ENCODE peak calls at places on chromosomes 13 and 19, in eight cellular contexts. One of them, this sample, is unnamed.

GRCh38 chr19:32123355-32123940 is 222.0 kb upstream of the ZNF507 start:
- DNase-seq in tibial nerve: no peak
- DNase-seq in right lobe of liver: no peak
- DNase-seq in IMR-90: no peak
- DNase-seq in uterus: no peak
- DNase-seq in Peyer's patch: no peak
- DNase-seq in body of pancreas: no peak
- DNase-seq in heart left ventricle: no peak
- DNase-seq in this sample: no peak

GRCh38 chr13:34207334-34207733 is 389.4 kb downstream of the RFC3 start:
- DNase-seq in IMR-90: peak
- DNase-seq in body of pancreas: peak
- DNase-seq in uterus: no peak
- DNase-seq in tibial nerve: no peak
- DNase-seq in heart left ventricle: peak
- DNase-seq in Peyer's patch: no peak
- DNase-seq in right lobe of liver: peak
- DNase-seq in this sample: peak

GRCh38 chr13:30832845-30833332 is 73.2 kb upstream of the MEDAG start:
- DNase-seq in body of pancreas: peak
- DNase-seq in uterus: peak
- DNase-seq in Peyer's patch: no peak
- DNase-seq in heart left ventricle: peak
- DNase-seq in right lobe of liver: peak
- DNase-seq in tibial nerve: no peak
- DNase-seq in IMR-90: no peak
- DNase-seq in this sample: peak

GRCh38 chr19:19540707-19541515 is 2.8 kb downstream of the CILP2 start:
- DNase-seq in tibial nerve: no peak
- DNase-seq in heart left ventricle: no peak
- DNase-seq in IMR-90: no peak
- DNase-seq in right lobe of liver: no peak
- DNase-seq in uterus: no peak
- DNase-seq in body of pancreas: peak
- DNase-seq in Peyer's patch: peak
- DNase-seq in this sample: peak

GRCh38 chr19:12350185-12350889 is 15.1 kb downstream of the ZNF442 start:
- DNase-seq in heart left ventricle: no peak
- DNase-seq in IMR-90: no peak
- DNase-seq in body of pancreas: no peak
- DNase-seq in right lobe of liver: no peak
- DNase-seq in Peyer's patch: no peak
- DNase-seq in uterus: no peak
- DNase-seq in tibial nerve: no peak
- DNase-seq in this sample: no peak

GRCh38 chr13:26946675-26947342 is 186.2 kb upstream of the GPR12 start:
- DNase-seq in IMR-90: peak
- DNase-seq in heart left ventricle: no peak
- DNase-seq in body of pancreas: no peak
- DNase-seq in tibial nerve: no peak
- DNase-seq in right lobe of liver: no peak
- DNase-seq in uterus: no peak
- DNase-seq in Peyer's patch: no peak
- DNase-seq in this sample: peak

GRCh38 chr13:67186985-67187569 is 43.1 kb downstream of the PCDH9 start:
- DNase-seq in heart left ventricle: no peak
- DNase-seq in Peyer's patch: no peak
- DNase-seq in IMR-90: no peak
- DNase-seq in right lobe of liver: no peak
- DNase-seq in uterus: no peak
- DNase-seq in body of pancreas: no peak
- DNase-seq in tibial nerve: no peak
- DNase-seq in this sample: no peak

GRCh38 chr13:91409661-91410060 is 11.2 kb downstream of the GPC5 start:
- DNase-seq in Peyer's patch: no peak
- DNase-seq in right lobe of liver: no peak
- DNase-seq in tibial nerve: no peak
- DNase-seq in IMR-90: no peak
- DNase-seq in body of pancreas: no peak
- DNase-seq in heart left ventricle: no peak
- DNase-seq in uterus: no peak
- DNase-seq in this sample: no peak

GRCh38 chr19:57068921-57069697 is 50.7 kb upstream of the USP29 start:
- DNase-seq in IMR-90: no peak
- DNase-seq in uterus: peak
- DNase-seq in tibial nerve: no peak
- DNase-seq in Peyer's patch: no peak
- DNase-seq in right lobe of liver: no peak
- DNase-seq in body of pancreas: peak
- DNase-seq in heart left ventricle: no peak
- DNase-seq in this sample: peak

GRCh38 chr13:30053904-30054303 is 203.5 kb upstream of the UBL3 start:
- DNase-seq in uterus: no peak
- DNase-seq in right lobe of liver: no peak
- DNase-seq in heart left ventricle: no peak
- DNase-seq in body of pancreas: no peak
- DNase-seq in IMR-90: no peak
- DNase-seq in Peyer's patch: no peak
- DNase-seq in tibial nerve: no peak
- DNase-seq in this sample: no peak

GRCh38 chr13:75329723-75330122 is 152.2 kb downstream of the TBC1D4 start:
- DNase-seq in uterus: no peak
- DNase-seq in Peyer's patch: no peak
- DNase-seq in right lobe of liver: no peak
- DNase-seq in IMR-90: no peak
- DNase-seq in heart left ventricle: no peak
- DNase-seq in tibial nerve: no peak
- DNase-seq in body of pancreas: no peak
- DNase-seq in this sample: no peak

GRCh38 chr19:31164666-31165265 is 184.5 kb downstream of the TSHZ3 start:
- DNase-seq in uterus: no peak
- DNase-seq in body of pancreas: no peak
- DNase-seq in right lobe of liver: no peak
- DNase-seq in heart left ventricle: no peak
- DNase-seq in Peyer's patch: no peak
- DNase-seq in IMR-90: no peak
- DNase-seq in tibial nerve: no peak
- DNase-seq in this sample: no peak

GRCh38 chr19:17086129-17086528 is 10.6 kb downstream of the MYO9B start:
- DNase-seq in tibial nerve: no peak
- DNase-seq in right lobe of liver: no peak
- DNase-seq in heart left ventricle: no peak
- DNase-seq in Peyer's patch: no peak
- DNase-seq in IMR-90: no peak
- DNase-seq in uterus: no peak
- DNase-seq in body of pancreas: no peak
- DNase-seq in this sample: no peak

GRCh38 chr13:39406688-39407087 is 196.3 kb downstream of the LHFPL6 start:
- DNase-seq in body of pancreas: no peak
- DNase-seq in Peyer's patch: no peak
- DNase-seq in right lobe of liver: no peak
- DNase-seq in uterus: no peak
- DNase-seq in IMR-90: no peak
- DNase-seq in tibial nerve: no peak
- DNase-seq in heart left ventricle: no peak
- DNase-seq in this sample: peak

GRCh38 chr13:30111810-30112209 is 195.5 kb downstream of the KATNAL1 start:
- DNase-seq in heart left ventricle: no peak
- DNase-seq in uterus: no peak
- DNase-seq in tibial nerve: no peak
- DNase-seq in right lobe of liver: no peak
- DNase-seq in body of pancreas: no peak
- DNase-seq in Peyer's patch: no peak
- DNase-seq in IMR-90: no peak
- DNase-seq in this sample: peak

GRCh38 chr13:26219726-26220125 is 2.4 kb downstream of the RNF6 start:
- DNase-seq in heart left ventricle: no peak
- DNase-seq in uterus: no peak
- DNase-seq in IMR-90: peak
- DNase-seq in right lobe of liver: no peak
- DNase-seq in body of pancreas: no peak
- DNase-seq in Peyer's patch: no peak
- DNase-seq in tibial nerve: no peak
- DNase-seq in this sample: no peak

GRCh38 chr19:35723671-35724070 is 5.9 kb downstream of the KMT2B start:
- DNase-seq in uterus: no peak
- DNase-seq in tibial nerve: no peak
- DNase-seq in body of pancreas: no peak
- DNase-seq in right lobe of liver: peak
- DNase-seq in Peyer's patch: no peak
- DNase-seq in IMR-90: no peak
- DNase-seq in heart left ventricle: no peak
- DNase-seq in this sample: no peak
- TF ChIP-seq POLR2A in uterus: no peak
- TF ChIP-seq POLR2A in tibial nerve: no peak
- TF ChIP-seq POLR2A in body of pancreas: no peak
- TF ChIP-seq POLR2A in right lobe of liver: no peak
- TF ChIP-seq POLR2A in Peyer's patch: no peak
- TF ChIP-seq POLR2A in IMR-90: no peak
- TF ChIP-seq POLR2A in heart left ventricle: no peak
- TF ChIP-seq POLR2A in this sample: no peak

GRCh38 chr19:49157445-49158224 is at the start of gene TRPM4:
- DNase-seq in uterus: peak
- DNase-seq in heart left ventricle: peak
- DNase-seq in IMR-90: peak
- DNase-seq in tibial nerve: peak
- DNase-seq in right lobe of liver: peak
- DNase-seq in Peyer's patch: peak
- DNase-seq in body of pancreas: peak
- DNase-seq in this sample: peak
- TF ChIP-seq POLR2A in uterus: peak
- TF ChIP-seq POLR2A in heart left ventricle: peak
- TF ChIP-seq POLR2A in IMR-90: peak
- TF ChIP-seq POLR2A in tibial nerve: peak
- TF ChIP-seq POLR2A in right lobe of liver: peak
- TF ChIP-seq POLR2A in Peyer's patch: peak
- TF ChIP-seq POLR2A in body of pancreas: peak
- TF ChIP-seq POLR2A in this sample: peak

DNA sequence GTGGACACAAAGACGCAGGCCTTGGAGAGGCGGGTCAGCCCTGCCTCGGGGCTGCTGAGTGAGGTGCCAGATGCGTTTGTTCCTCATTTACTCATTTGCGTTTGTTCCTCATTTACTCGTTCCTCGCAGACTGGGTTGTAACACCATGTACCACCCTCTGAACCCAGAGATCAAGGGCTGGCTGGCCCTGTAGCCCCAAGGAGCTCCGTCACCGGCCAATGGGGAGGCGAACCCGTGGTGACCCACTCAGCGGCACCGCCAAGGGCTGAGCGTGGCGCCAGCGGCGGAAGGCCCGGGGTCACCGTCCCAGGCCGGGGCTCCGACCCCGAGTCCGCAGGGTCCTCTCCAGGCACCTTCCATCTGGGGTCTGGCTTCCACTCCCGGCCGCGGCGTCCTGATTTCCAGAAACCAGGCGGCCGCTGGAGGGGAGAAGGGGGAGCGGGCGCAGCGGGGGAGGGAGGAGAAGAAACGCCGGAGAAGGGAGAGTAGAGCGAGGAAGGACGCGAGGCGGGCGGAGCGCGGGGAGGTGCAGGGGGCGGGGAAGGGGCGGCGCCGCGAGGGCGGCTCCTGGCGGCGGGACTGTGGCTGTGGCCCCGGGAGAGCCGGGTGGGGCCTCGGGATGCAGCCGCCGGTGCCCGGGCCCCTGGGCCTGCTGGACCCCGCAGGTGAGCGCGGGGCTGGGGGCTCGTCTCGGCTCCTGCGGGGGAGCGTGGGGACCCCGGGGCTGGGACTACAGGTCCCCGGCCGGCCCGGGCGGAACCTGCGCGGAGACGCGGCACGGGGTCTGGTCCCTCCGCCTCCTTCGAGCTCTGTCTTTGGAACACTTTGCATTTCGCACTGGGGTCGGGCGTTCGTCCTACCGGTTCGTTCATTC is at the start of gene TMEM255B:
- DNase-seq in Peyer's patch: peak
- DNase-seq in heart left ventricle: peak
- DNase-seq in right lobe of liver: peak
- DNase-seq in uterus: peak
- DNase-seq in tibial nerve: peak
- DNase-seq in body of pancreas: peak
- DNase-seq in IMR-90: peak
- DNase-seq in this sample: peak
- TF ChIP-seq POLR2A in Peyer's patch: no peak
- TF ChIP-seq POLR2A in heart left ventricle: peak
- TF ChIP-seq POLR2A in right lobe of liver: no peak
- TF ChIP-seq POLR2A in uterus: no peak
- TF ChIP-seq POLR2A in tibial nerve: no peak
- TF ChIP-seq POLR2A in body of pancreas: no peak
- TF ChIP-seq POLR2A in IMR-90: no peak
- TF ChIP-seq POLR2A in this sample: no peak

GRCh38 chr19:47035127-47035494 is 13.3 kb downstream of the TMEM160 start:
- DNase-seq in tibial nerve: no peak
- DNase-seq in body of pancreas: no peak
- DNase-seq in right lobe of liver: no peak
- DNase-seq in Peyer's patch: no peak
- DNase-seq in IMR-90: no peak
- DNase-seq in heart left ventricle: no peak
- DNase-seq in uterus: no peak
- DNase-seq in this sample: no peak

GRCh38 chr19:47037766-47038165 is 10.7 kb downstream of the TMEM160 start:
- DNase-seq in body of pancreas: no peak
- DNase-seq in uterus: no peak
- DNase-seq in Peyer's patch: no peak
- DNase-seq in right lobe of liver: no peak
- DNase-seq in heart left ventricle: no peak
- DNase-seq in IMR-90: no peak
- DNase-seq in tibial nerve: no peak
- DNase-seq in this sample: no peak

GRCh38 chr19:47036233-47036651 is 12.2 kb downstream of the TMEM160 start:
- DNase-seq in right lobe of liver: no peak
- DNase-seq in body of pancreas: no peak
- DNase-seq in uterus: no peak
- DNase-seq in IMR-90: no peak
- DNase-seq in tibial nerve: no peak
- DNase-seq in heart left ventricle: no peak
- DNase-seq in Peyer's patch: no peak
- DNase-seq in this sample: no peak

GRCh38 chr19:47032171-47032811 is 12.7 kb downstream of the NPAS1 start:
- DNase-seq in right lobe of liver: peak
- DNase-seq in IMR-90: no peak
- DNase-seq in body of pancreas: peak
- DNase-seq in uterus: no peak
- DNase-seq in heart left ventricle: no peak
- DNase-seq in tibial nerve: no peak
- DNase-seq in Peyer's patch: peak
- DNase-seq in this sample: no peak

DNA sequence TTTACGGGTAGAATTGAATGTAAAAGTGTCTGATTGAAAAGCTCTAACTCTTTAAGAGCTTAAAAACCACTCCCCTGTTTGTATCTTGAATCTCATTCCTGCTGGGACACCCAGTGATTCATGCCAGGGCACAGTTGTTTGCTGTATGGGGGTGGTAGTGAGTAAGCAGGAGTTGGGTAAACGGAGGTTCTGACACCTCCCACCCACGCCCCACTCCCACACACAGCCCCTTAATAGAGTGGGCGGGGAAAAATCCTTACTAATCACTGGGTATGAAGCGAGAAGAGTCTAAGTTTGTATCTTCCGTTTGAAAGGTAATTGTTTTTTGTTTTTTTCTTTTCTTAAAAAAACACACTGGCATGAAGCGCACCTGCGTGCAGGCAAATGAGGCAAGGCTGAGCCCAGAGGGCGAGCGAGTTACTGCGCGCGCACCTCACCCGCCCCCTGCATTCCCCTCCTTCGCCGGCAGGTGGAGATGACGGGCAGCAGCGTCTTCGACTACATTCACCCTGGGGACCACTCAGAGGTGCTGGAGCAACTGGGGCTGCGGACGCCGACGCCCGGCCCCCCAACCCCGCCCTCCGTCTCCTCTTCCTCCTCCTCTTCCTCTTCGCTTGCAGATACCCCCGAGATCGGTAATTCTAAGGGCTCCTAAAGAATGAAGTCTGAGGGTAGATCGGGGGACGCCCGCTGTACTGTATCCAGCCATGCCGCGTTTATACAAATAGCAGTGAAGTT is 12.8 kb downstream of the TMEM160 start:
- DNase-seq in right lobe of liver: peak
- DNase-seq in IMR-90: peak
- DNase-seq in heart left ventricle: peak
- DNase-seq in Peyer's patch: peak
- DNase-seq in tibial nerve: peak
- DNase-seq in uterus: peak
- DNase-seq in body of pancreas: peak
- DNase-seq in this sample: peak
- TF ChIP-seq POLR2A in right lobe of liver: no peak
- TF ChIP-seq POLR2A in IMR-90: no peak
- TF ChIP-seq POLR2A in heart left ventricle: no peak
- TF ChIP-seq POLR2A in Peyer's patch: no peak
- TF ChIP-seq POLR2A in tibial nerve: no peak
- TF ChIP-seq POLR2A in uterus: no peak
- TF ChIP-seq POLR2A in body of pancreas: peak
- TF ChIP-seq POLR2A in this sample: no peak

This sample was measured in H54.